ENCODE peak calls at places on chromosomes 3 and 15, in five cellular contexts. E is A172, D is NCI-H1105 treated with DMSO at 0.1 percent for 48 hours, L is AG04450, A is myocyte. F is an unnamed sample.

GRCh38 chr15:60589253-60589652 is 110.3 kb upstream of the ICE2 start:
- DNase-seq in E (no peak), D (no peak), L (no peak), A (no peak), F (no peak)

GRCh38 chr3:23740517-23741402 is 65.0 kb upstream of the UBE2E1 start:
- DNase-seq in E (peak; percentile 72), D (no peak), L (no peak), A (peak; percentile 35), F (no peak)

GRCh38 chr3:141321109-141321497 is 47.2 kb upstream of the ZBTB38 start:
- DNase-seq in E (peak; percentile 46), D (no peak), L (no peak), A (peak; percentile 52), F (no peak)

GRCh38 chr3:128067481-128067880 is 15.2 kb downstream of the SEC61A1 start:
- DNase-seq in E (no peak), D (no peak), L (no peak), A (no peak), F (no peak)

GRCh38 chr3:9703736-9704342 is at the start of gene CPNE9:
- DNase-seq in E (no peak), D (no peak), L (no peak), A (no peak), F (peak; percentile 69)

GRCh38 chr15:29871401-29871800 is 49.1 kb upstream of the TJP1 start:
- DNase-seq in E (no peak), D (no peak), L (no peak), A (no peak), F (peak; percentile 65)

GRCh38 chr3:133444071-133444774 is 44.4 kb downstream of the BFSP2 start:
- DNase-seq in E (peak; percentile 38), D (peak; percentile 58), L (no peak), A (no peak), F (no peak)

GRCh38 chr15:100918690-100919480 is at the start of gene LRRK1:
- DNase-seq in E (peak; percentile 3), D (peak; percentile 53), L (no peak), A (no peak), F (peak; percentile 81)

GRCh38 chr3:153495422-153495821 is 333.4 kb downstream of the RAP2B start:
- DNase-seq in E (no peak), D (no peak), L (no peak), A (no peak), F (peak; percentile 3)

GRCh38 chr15:48965972-48966371 is 2.3 kb upstream of the SHC4 start:
- DNase-seq in E (peak; percentile 46), D (no peak), L (no peak), A (peak; percentile 77), F (no peak)

GRCh38 chr3:4417449-4417848 is 49.6 kb downstream of the SUMF1 start:
- DNase-seq in E (peak; percentile 56), D (no peak), L (peak; percentile 18), A (peak; percentile 89), F (no peak)

GRCh38 chr3:178088930-178089329 is 447.3 kb upstream of the KCNMB2 start:
- DNase-seq in E (no peak), D (no peak), L (no peak), A (no peak), F (no peak)

GRCh38 chr3:24338409-24338808 is 156.2 kb downstream of the THRB start:
- DNase-seq in E (no peak), D (no peak), L (no peak), A (no peak), F (no peak)

GRCh38 chr3:134956395-134956794 is 161.3 kb downstream of the EPHB1 start:
- DNase-seq in E (no peak), D (no peak), L (no peak), A (no peak), F (no peak)

GRCh38 chr3:39524107-39524506 is 56.6 kb downstream of the MOBP start:
- DNase-seq in E (no peak), D (no peak), L (no peak), A (no peak), F (no peak)

GRCh38 chr3:46406786-46407611 is at the start of the genes CCR5AS and CCRL2:
- DNase-seq in E (peak; percentile 60), D (no peak), L (no peak), A (peak; percentile 71), F (peak; percentile 7)

GRCh38 chr3:151319613-151320012 is 3.0 kb upstream of the GPR87 start:
- DNase-seq in E (no peak), D (no peak), L (no peak), A (no peak), F (no peak)

GRCh38 chr3:103002447-103002846 is 567.6 kb downstream of the ZPLD1 start:
- DNase-seq in E (peak; percentile 1), D (peak; percentile 62), L (no peak), A (peak; percentile 0), F (no peak)

GRCh38 chr3:39577541-39577940 is 110.1 kb downstream of the MOBP start:
- DNase-seq in E (no peak), D (no peak), L (no peak), A (no peak), F (no peak)

GRCh38 chr3:12954891-12955650 is 113.7 kb upstream of the RPL32 start:
- DNase-seq in E (peak; percentile 48), D (peak; percentile 60), L (no peak), A (peak; percentile 54), F (no peak)

F was measured in retina.